ENCODE peak calls at places on chromosome 17, in six cellular contexts. C is effector memory CD4-positive, alpha-beta T cell; K is thoracic aorta; X is left ventricle myocardium inferior; E is cardiac muscle cell; U is NT2/D1. F is an unnamed sample.

GRCh38 chr17:7988750-7989178 is 13.7 kb upstream of the GUCY2D start:
- DNase-seq in C (no peak), K (peak), X (no peak), E (peak), U (peak), F (no peak)

GRCh38 chr17:59914274-59914854 is 21.4 kb downstream of the RPS6KB1 start:
- DNase-seq in C (no peak), K (no peak), X (no peak), E (peak), U (peak), F (no peak)

GRCh38 chr17:43740541-43740940 is 18.1 kb downstream of the SOST start:
- DNase-seq in C (no peak), K (no peak), X (no peak), E (peak), U (no peak), F (peak)

GRCh38 chr17:66123163-66123562 is 68.8 kb downstream of the CEP112 start:
- DNase-seq in C (no peak), K (no peak), X (no peak), E (peak), U (no peak), F (peak)

GRCh38 chr17:4247981-4248388 is 15.8 kb downstream of the ANKFY1 start:
- DNase-seq in C (no peak), K (no peak), X (no peak), E (no peak), U (no peak), F (no peak)

GRCh38 chr17:82863941-82864720 is 24.3 kb upstream of the ZNF750 start:
- DNase-seq in C (peak), K (no peak), X (no peak), E (peak), U (no peak), F (peak)

GRCh38 chr17:41627316-41628072 is 3.1 kb upstream of the KRT17 start:
- DNase-seq in C (no peak), K (no peak), X (no peak), E (no peak), U (no peak), F (no peak)

GRCh38 chr17:55577687-55578086 is 66.4 kb upstream of the SMIM36 start:
- DNase-seq in C (peak), K (no peak), X (peak), E (no peak), U (no peak), F (no peak)

GRCh38 chr17:56319531-56319930 is 166.3 kb downstream of the ANKFN1 start:
- DNase-seq in C (no peak), K (no peak), X (no peak), E (peak), U (peak), F (no peak)

GRCh38 chr17:80442305-80442659 is 27.3 kb downstream of the ENDOV start:
- DNase-seq in C (no peak), K (no peak), X (no peak), E (no peak), U (no peak), F (no peak)

GRCh38 chr17:12256380-12256995 is 235.8 kb downstream of the MAP2K4 start:
- DNase-seq in C (no peak), K (no peak), X (no peak), E (peak), U (peak), F (peak)

GRCh38 chr17:4657678-4658077 is 16.2 kb upstream of the ALOX15 start:
- DNase-seq in C (no peak), K (no peak), X (no peak), E (peak), U (no peak), F (no peak)

GRCh38 chr17:9576521-9577401 is at the start of gene CFAP52:
- DNase-seq in C (peak), K (peak), X (peak), E (peak), U (peak), F (peak)

GRCh38 chr17:50687200-50688066 is 20.3 kb downstream of the ANKRD40 start:
- DNase-seq in C (no peak), K (no peak), X (no peak), E (peak), U (no peak), F (peak)

GRCh38 chr17:9002236-9002609 is 19.1 kb upstream of the NTN1 start:
- DNase-seq in C (no peak), K (no peak), X (no peak), E (no peak), U (no peak), F (no peak)

GRCh38 chr17:81400939-81401726 is 5.9 kb downstream of the BAHCC1 start:
- DNase-seq in C (no peak), K (no peak), X (peak), E (peak), U (no peak), F (no peak)

GRCh38 chr17:80931421-80932265 is 60.0 kb upstream of the CHMP6 start:
- DNase-seq in C (no peak), K (no peak), X (no peak), E (peak), U (peak), F (peak)

GRCh38 chr17:9021985-9022552 is 759 bp downstream of the NTN1 start:
- DNase-seq in C (no peak), K (no peak), X (peak), E (peak), U (no peak), F (peak)

GRCh38 chr17:75266315-75267145 is 4.5 kb downstream of the MIF4GD start:
- DNase-seq in C (no peak), K (no peak), X (no peak), E (no peak), U (no peak), F (no peak)

GRCh38 chr17:67378444-67379250 is 1.6 kb downstream of the PITPNC1 start:
- DNase-seq in C (peak), K (no peak), X (peak), E (peak), U (peak), F (peak)

GRCh38 chr17:57853695-57854094 is 3.9 kb upstream of the MRPS23 start:
- DNase-seq in C (no peak), K (peak), X (peak), E (no peak), U (no peak), F (no peak)

GRCh38 chr17:47955497-47956461 is 1.9 kb downstream of the PRR15L start:
- DNase-seq in C (no peak), K (no peak), X (no peak), E (no peak), U (no peak), F (no peak)

GRCh38 chr17:720706-721539 is 6.3 kb upstream of the VPS53 start:
- DNase-seq in C (no peak), K (no peak), X (no peak), E (no peak), U (no peak), F (no peak)

GRCh38 chr17:2828396-2829038 is 32.3 kb downstream of the RAP1GAP2 start:
- DNase-seq in C (peak), K (no peak), X (peak), E (peak), U (peak), F (peak)

GRCh38 chr17:19262650-19263620 is 25.8 kb downstream of the EPN2 start:
- DNase-seq in C (no peak), K (no peak), X (no peak), E (peak), U (no peak), F (no peak)

GRCh38 chr17:9959377-9959981 is 54.4 kb upstream of the RCVRN start:
- DNase-seq in C (no peak), K (no peak), X (no peak), E (peak), U (peak), F (peak)

GRCh38 chr17:71118039-71118438 is 948.7 kb downstream of the KCNJ2 start:
- DNase-seq in C (no peak), K (no peak), X (no peak), E (no peak), U (no peak), F (no peak)

GRCh38 chr17:48757524-48757961 is 29.0 kb upstream of the HOXB13 start:
- DNase-seq in C (no peak), K (no peak), X (no peak), E (no peak), U (no peak), F (peak)

GRCh38 chr17:17324616-17325015 is 21.4 kb downstream of the NT5M start:
- DNase-seq in C (no peak), K (no peak), X (no peak), E (no peak), U (no peak), F (no peak)

GRCh38 chr17:67891481-67892119 is 66.3 kb downstream of the BPTF start:
- DNase-seq in C (no peak), K (no peak), X (no peak), E (peak), U (no peak), F (peak)

GRCh38 chr17:57988301-57989010 is 402 bp upstream of the VEZF1 start:
- DNase-seq in C (no peak), K (no peak), X (peak), E (peak), U (no peak), F (peak)

GRCh38 chr17:16273929-16274339 is 56.9 kb downstream of the PIGL start:
- DNase-seq in C (no peak), K (no peak), X (no peak), E (no peak), U (no peak), F (no peak)

GRCh38 chr17:79618383-79619067 is 7.7 kb upstream of the RBFOX3 start:
- DNase-seq in C (no peak), K (no peak), X (peak), E (no peak), U (no peak), F (no peak)

GRCh38 chr17:47203984-47204721 is 5.0 kb upstream of the MYL4 start:
- DNase-seq in C (peak), K (no peak), X (no peak), E (peak), U (no peak), F (no peak)

GRCh38 chr17:40540448-40540847 is 24.8 kb downstream of the CCR7 start:
- DNase-seq in C (peak), K (no peak), X (no peak), E (no peak), U (no peak), F (no peak)

GRCh38 chr17:76240461-76241204 is at the start of gene RNF157:
- DNase-seq in C (peak), K (no peak), X (peak), E (peak), U (peak), F (peak)

GRCh38 chr17:54063639-54064038 is 240.9 kb downstream of the KIF2B start:
- DNase-seq in C (no peak), K (no peak), X (no peak), E (no peak), U (no peak), F (no peak)

GRCh38 chr17:28335959-28336871 is 654 bp downstream of the TNFAIP1 start:
- DNase-seq in C (no peak), K (no peak), X (peak), E (peak), U (peak), F (peak)
- H3K4me3 ChIP-seq in C (peak), K (peak), X (peak), E (peak), U (peak), F (peak)

GRCh38 chr17:45374501-45374900 is 57.7 kb upstream of the MAP3K14 start:
- DNase-seq in C (no peak), K (no peak), X (no peak), E (no peak), U (no peak), F (peak)

GRCh38 chr17:45368661-45369060 is 51.8 kb upstream of the MAP3K14 start:
- DNase-seq in C (no peak), K (no peak), X (no peak), E (peak), U (no peak), F (no peak)

GRCh38 chr17:45372325-45372869 is 55.6 kb upstream of the MAP3K14 start:
- DNase-seq in C (no peak), K (no peak), X (no peak), E (peak), U (no peak), F (peak)

GRCh38 chr17:45370949-45371413 is 54.2 kb upstream of the MAP3K14 start:
- DNase-seq in C (no peak), K (no peak), X (no peak), E (no peak), U (no peak), F (no peak)

DNA sequence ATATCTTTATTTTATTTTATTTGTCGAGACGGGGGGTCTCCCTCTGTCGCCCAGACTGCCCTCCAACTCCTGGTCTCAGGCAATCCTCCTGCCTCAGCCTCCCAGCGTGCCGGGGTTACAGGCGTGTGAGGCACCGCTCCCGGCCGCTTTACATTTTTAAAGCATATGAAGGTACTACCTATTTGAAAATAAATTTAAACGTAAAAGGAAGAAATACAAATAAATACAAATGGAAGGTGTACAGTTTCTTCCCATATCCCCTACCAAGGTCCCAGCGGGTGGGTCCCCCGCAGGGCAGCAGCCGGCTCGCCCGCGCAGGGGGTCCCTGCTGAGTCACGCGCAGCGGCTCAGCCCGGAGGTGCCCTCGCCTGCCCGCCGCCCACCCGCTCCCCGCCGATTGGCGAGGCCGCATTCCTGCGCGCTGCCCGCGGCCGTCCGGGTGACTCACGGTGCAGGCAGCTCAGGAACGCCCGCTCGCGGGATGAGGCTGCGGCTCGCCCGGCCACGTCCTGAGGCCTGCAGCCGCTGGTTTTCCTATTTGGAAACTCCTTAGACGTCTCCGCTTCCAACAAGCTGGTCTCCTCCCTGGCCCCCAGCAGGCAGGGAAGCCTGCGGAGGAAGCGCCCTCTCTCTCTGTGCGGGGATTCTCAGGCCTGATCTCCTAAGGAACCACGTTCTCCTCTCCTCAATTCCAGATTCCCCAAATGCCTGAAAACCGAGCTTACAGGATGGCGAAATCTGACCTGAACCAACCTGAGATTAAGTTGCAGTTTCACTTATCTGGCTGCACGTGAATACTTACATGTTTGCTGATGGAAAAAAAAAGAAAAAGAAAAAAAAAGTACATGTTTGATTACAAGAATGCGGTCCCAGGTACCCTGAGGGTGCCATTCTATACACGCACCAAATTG is 54.8 kb upstream of the MAP3K14 start:
- DNase-seq in C (no peak), K (peak), X (peak), E (peak), U (peak), F (peak)
- H3K4me3 ChIP-seq in C (peak), K (peak), X (peak), E (no peak), U (no peak), F (no peak)

GRCh38 chr17:35731932-35732805 is 730 bp downstream of the RASL10B start:
- DNase-seq in C (no peak), K (no peak), X (no peak), E (no peak), U (no peak), F (no peak)

GRCh38 chr17:35734396-35734795 is 3.0 kb downstream of the RASL10B start:
- DNase-seq in C (no peak), K (no peak), X (no peak), E (no peak), U (no peak), F (no peak)

GRCh38 chr17:35733366-35733765 is 1.9 kb downstream of the RASL10B start:
- DNase-seq in C (no peak), K (no peak), X (no peak), E (no peak), U (no peak), F (no peak)

GRCh38 chr17:35731239-35731931 is at the start of gene RASL10B:
- DNase-seq in C (no peak), K (no peak), X (peak), E (peak), U (no peak), F (peak)

DNA sequence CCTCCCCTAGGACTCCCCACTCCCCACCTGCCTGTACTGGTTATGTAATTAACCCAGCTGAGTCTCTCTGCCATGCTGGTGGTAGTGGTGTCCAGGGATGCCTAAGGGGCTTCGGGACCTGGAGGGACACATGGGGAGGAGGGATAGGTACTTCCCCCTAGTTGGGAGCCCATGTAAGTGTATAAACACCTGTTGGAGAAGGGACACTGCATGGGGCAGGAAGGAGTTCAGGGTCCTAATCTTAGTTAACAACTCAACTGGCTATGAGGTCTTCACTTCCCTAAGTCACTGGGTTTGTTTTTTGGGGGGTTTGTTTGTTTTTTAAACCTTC is 1.3 kb downstream of the RASL10B start:
- DNase-seq in C (no peak), K (no peak), X (no peak), E (no peak), U (no peak), F (no peak)
- H3K4me3 ChIP-seq in C (no peak), K (peak), X (peak), E (peak), U (peak), F (no peak)

GRCh38 chr17:38897176-38897575 is 27.3 kb downstream of the LASP1 start:
- DNase-seq in C (no peak), K (no peak), X (peak), E (peak), U (no peak), F (no peak)

GRCh38 chr17:38896373-38896954 is 26.6 kb downstream of the LASP1 start:
- DNase-seq in C (no peak), K (no peak), X (no peak), E (no peak), U (no peak), F (no peak)

GRCh38 chr17:38897671-38898290 is 27.6 kb upstream of the LASP1NB start:
- DNase-seq in C (no peak), K (no peak), X (no peak), E (no peak), U (no peak), F (no peak)

GRCh38 chr17:38898812-38899348 is 26.5 kb upstream of the LASP1NB start:
- DNase-seq in C (peak), K (no peak), X (no peak), E (peak), U (no peak), F (no peak)

GRCh38 chr17:38898291-38898679 is 27.1 kb upstream of the LASP1NB start:
- DNase-seq in C (no peak), K (no peak), X (no peak), E (no peak), U (no peak), F (no peak)
- H3K4me3 ChIP-seq in C (peak), K (no peak), X (peak), E (no peak), U (no peak), F (no peak)